ENCODE peak calls at places on chromosomes 11 and 22, in ten cellular contexts. H is right cardiac atrium, O is tibial artery, S is PC-3, P is heart left ventricle, Y is H1, N is heart right ventricle, G is H9, D is A549, K is cardiac muscle cell. Z is an unnamed sample.

GRCh38 chr11:118217575-118217974 is 7.2 kb downstream of the JAML start:
- DNase-seq in K (no peak), S (no peak), N (no peak), O (no peak), P (no peak), D (no peak), H (no peak), G (no peak), Y (no peak), Z (no peak)

GRCh38 chr11:75400110-75400865 is 970 bp downstream of the RPS3 start:
- DNase-seq in D (no peak), Y (no peak), G (no peak), K (no peak), P (no peak), N (no peak), H (no peak), S (peak; percentile 35), O (no peak), Z (peak; percentile 24)

GRCh38 chr22:38783095-38783710 is 10.7 kb downstream of the DNAL4 start:
- DNase-seq in S (no peak), Y (no peak), K (no peak), G (no peak), P (no peak), H (no peak), O (no peak), N (no peak), D (no peak), Z (no peak)

GRCh38 chr11:76234704-76235232 is 28.5 kb upstream of the WNT11 start:
- DNase-seq in D (no peak), N (no peak), P (no peak), Y (peak; percentile 57), H (peak; percentile 65), K (no peak), S (no peak), G (no peak), O (peak; percentile 81), Z (no peak)

GRCh38 chr11:109960831-109961230 is 132.4 kb upstream of the ZC3H12C start:
- DNase-seq in Y (no peak), G (no peak), P (peak; percentile 31), N (peak; percentile 49), D (no peak), O (no peak), S (no peak), K (no peak), H (peak; percentile 76), Z (no peak)

GRCh38 chr11:134361241-134361640 is 29.5 kb downstream of the GLB1L2 start:
- DNase-seq in H (no peak), P (no peak), D (no peak), G (no peak), Y (no peak), K (no peak), S (no peak), O (peak; percentile 39), N (no peak), Z (no peak)

GRCh38 chr11:66317766-66318575 is 1.1 kb upstream of the CD248 start:
- DNase-seq in G (peak; percentile 66), Y (no peak), P (peak; percentile 61), N (peak; percentile 63), O (no peak), H (peak; percentile 74), K (no peak), S (no peak), D (no peak), Z (peak; percentile 57)

GRCh38 chr11:44886765-44887164 is 63.9 kb downstream of the TP53I11 start:
- DNase-seq in K (no peak), O (no peak), S (no peak), D (no peak), H (no peak), P (no peak), G (no peak), Y (no peak), N (no peak), Z (no peak)

GRCh38 chr11:96827164-96827563 is 437.4 kb downstream of the JRKL start:
- DNase-seq in P (peak; percentile 10), D (peak; percentile 3), K (peak; percentile 61), H (no peak), S (peak; percentile 12), G (no peak), O (no peak), N (no peak), Y (no peak), Z (no peak)

GRCh38 chr22:49150801-49151221 is 676.9 kb downstream of the BRD1 start:
- DNase-seq in H (no peak), K (no peak), O (no peak), G (no peak), D (no peak), Y (no peak), N (no peak), S (no peak), P (no peak), Z (no peak)
- H3K9me3 ChIP-seq in H (no peaks in the 10 kb centered on the region), K (no peaks in the 10 kb centered on the region), O (no peaks in the 10 kb centered on the region), G (no peaks in the 10 kb centered on the region), D (no peaks in the 10 kb centered on the region), Y (no peaks in the 10 kb centered on the region), N (no peaks in the 10 kb centered on the region), S (no peaks in the 10 kb centered on the region), P (no peaks in the 10 kb centered on the region), Z (no peaks in the 10 kb centered on the region)

GRCh38 chr11:64357904-64358535 is 942 bp upstream of the RPS6KA4 start:
- DNase-seq in K (no peak), O (no peak), Y (peak; percentile 51), P (no peak), D (peak; percentile 56), N (no peak), S (peak; percentile 81), G (no peak), H (no peak), Z (no peak)

GRCh38 chr11:64356498-64357411 is 2.2 kb upstream of the RPS6KA4 start:
- DNase-seq in S (peak; percentile 79), K (peak; percentile 84), G (peak; percentile 89), O (no peak), N (no peak), P (no peak), D (peak; percentile 84), Y (peak; percentile 91), H (no peak), Z (no peak)

GRCh38 chr11:64358907-64359711 is at the start of gene RPS6KA4:
- DNase-seq in O (peak; percentile 84), D (peak; percentile 47), Y (peak; percentile 75), P (peak; percentile 73), K (peak; percentile 84), N (peak; percentile 51), H (peak; percentile 68), S (peak; percentile 82), G (no peak), Z (peak; percentile 35)

GRCh38 chr11:64358536-64358906 is 441 bp upstream of the RPS6KA4 start:
- DNase-seq in H (no peak), S (no peak), O (peak; percentile 72), N (no peak), Y (no peak), K (no peak), P (no peak), D (no peak), G (no peak), Z (no peak)

DNA sequence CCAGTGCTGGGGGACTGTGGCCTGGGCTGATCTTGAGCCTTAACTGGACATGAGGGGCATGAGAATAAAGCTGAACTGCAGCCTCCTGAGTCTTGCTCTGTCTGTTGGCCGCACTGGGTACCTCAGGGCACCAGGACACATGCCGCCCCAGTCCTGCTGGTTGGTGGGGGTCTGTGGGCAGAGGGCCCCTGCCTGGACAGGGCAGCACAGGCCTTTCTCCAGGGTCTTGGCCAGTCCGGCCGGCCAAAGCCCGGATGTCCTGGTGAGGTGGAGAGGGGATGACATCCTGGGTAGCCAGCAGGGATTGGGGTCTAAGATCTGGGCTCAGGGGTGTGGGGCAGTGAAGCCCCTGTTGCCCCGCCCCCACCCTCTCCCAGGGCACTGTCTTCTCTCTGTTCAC is 1.5 kb upstream of the RPS6KA4 start:
- DNase-seq in Y (no peak), D (no peak), O (no peak), G (no peak), H (no peak), N (no peak), S (no peak), K (no peak), P (no peak), Z (no peak)
- H3K27ac ChIP-seq in Y (no peak overlapping the region), D (peak overlapping the region; percentile 98), O (peak overlapping the region; percentile 94), G (no peak overlapping the region), H (no peak overlapping the region), N (peak overlapping the region; percentile 88), S (no peak overlapping the region), K (peak overlapping the region; percentile 34), P (no peak overlapping the region), Z (no peak overlapping the region)

GRCh38 chr11:1179641-1180040 is 21.9 kb downstream of the MUC5AC start:
- DNase-seq in P (no peak), Y (no peak), S (no peak), H (no peak), K (no peak), D (no peak), N (no peak), O (no peak), G (no peak), Z (no peak)

GRCh38 chr11:1177771-1178090 is 20.0 kb downstream of the MUC5AC start:
- DNase-seq in G (no peak), D (no peak), K (no peak), S (no peak), O (no peak), N (no peak), P (no peak), Y (no peak), H (no peak), Z (no peak)

GRCh38 chr11:1178906-1179305 is 21.2 kb downstream of the MUC5AC start:
- DNase-seq in Y (no peak), N (no peak), P (no peak), K (no peak), S (no peak), H (no peak), G (no peak), O (no peak), D (no peak), Z (no peak)

GRCh38 chr11:1177020-1177770 is 19.4 kb downstream of the MUC5AC start:
- DNase-seq in O (no peak), S (no peak), D (no peak), P (no peak), Y (no peak), G (no peak), H (no peak), N (no peak), K (no peak), Z (no peak)

DNA sequence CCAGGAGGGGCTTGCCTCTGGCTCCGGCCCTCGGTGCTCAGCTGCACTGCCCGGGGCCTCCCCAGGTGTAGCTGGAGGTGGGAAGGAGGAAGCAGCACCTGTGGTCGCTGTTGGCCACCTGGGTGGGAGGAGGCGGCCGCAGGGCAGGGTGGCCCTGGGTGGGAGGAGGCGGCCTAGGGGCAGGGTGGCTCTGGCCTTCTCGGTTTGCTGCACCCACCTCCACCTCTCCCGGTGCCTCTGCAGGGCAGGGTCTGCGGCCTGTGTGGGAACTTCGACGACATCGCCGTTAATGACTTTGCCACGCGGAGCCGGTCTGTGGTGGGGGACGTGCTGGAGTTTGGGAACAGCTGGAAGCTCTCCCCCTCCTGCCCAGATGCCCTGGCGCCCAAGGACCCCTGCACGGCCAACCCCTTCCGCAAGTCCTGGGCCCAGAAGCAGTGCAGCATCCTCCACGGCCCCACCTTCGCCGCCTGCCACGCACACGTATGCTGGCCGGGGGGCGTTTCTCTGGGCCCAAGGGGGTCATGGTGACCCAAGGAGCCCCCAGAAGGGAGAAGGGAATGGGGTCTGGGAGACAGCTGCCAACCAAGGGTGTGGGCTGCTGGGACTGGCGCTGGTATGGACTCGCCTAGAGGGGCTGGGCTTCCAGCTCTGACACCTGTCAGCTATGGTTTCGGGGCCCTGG is 20.6 kb downstream of the MUC5AC start:
- DNase-seq in G (no peak), S (no peak), K (no peak), D (no peak), P (no peak), N (no peak), O (no peak), Y (no peak), H (no peak), Z (no peak)
- H3K9me3 ChIP-seq in G (no peaks in the 10 kb centered on the region), S (no peaks in the 10 kb centered on the region), K (no peaks in the 10 kb centered on the region), D (no peaks in the 10 kb centered on the region), P (no peaks in the 10 kb centered on the region), N (no peaks in the 10 kb centered on the region), O (no peaks in the 10 kb centered on the region), Y (peaks cover 88% of the 10 kb centered on the region), H (no peaks in the 10 kb centered on the region), Z (no peaks in the 10 kb centered on the region)

GRCh38 chr11:35352107-35352888 is 67.1 kb downstream of the SLC1A2 start:
- DNase-seq in P (peak; percentile 62), D (no peak), G (no peak), O (no peak), Y (no peak), K (peak; percentile 40), H (peak; percentile 55), S (no peak), N (peak; percentile 54), Z (no peak)
- H3K27ac ChIP-seq in P (peak overlapping the region; percentile 28), D (peak overlapping the region; percentile 17), G (no peak overlapping the region), O (no peak overlapping the region), Y (no peak overlapping the region), K (peak overlapping the region; percentile 56), H (no peak overlapping the region), S (no peak overlapping the region), N (peak overlapping the region; percentile 33), Z (no peak overlapping the region)

Z was measured in CD8-positive, alpha-beta memory T cell.